ENCODE peak calls at places on chromosomes 5 and 9, in nine cellular contexts. One of them, this sample, is unnamed.

GRCh38 chr9:99828417-99829176 is 6.9 kb downstream of the NR4A3 start:
- DNase-seq in epithelial cell of proximal tubule: no peak
- DNase-seq in amniotic stem cell: no peak
- DNase-seq in CD8-positive, alpha-beta memory T cell: no peak
- DNase-seq in PC-3: no peak
- DNase-seq in naive B cell: no peak
- DNase-seq in GM06990: no peak
- DNase-seq in stimulated activated CD4-positive, alpha-beta T cell treated with anti-CD3 and anti-CD28 coated beads, TNF-alpha, amount 100 ng/mL, for 24 hours: no peak
- DNase-seq in activated gamma-delta T cell: no peak
- DNase-seq in this sample: no peak

GRCh38 chr9:99075246-99075912 is 29.5 kb upstream of the TGFBR1 start:
- DNase-seq in amniotic stem cell: peak; percentile 36
- DNase-seq in GM06990: no peak
- DNase-seq in stimulated activated CD4-positive, alpha-beta T cell treated with anti-CD3 and anti-CD28 coated beads, TNF-alpha, amount 100 ng/mL, for 24 hours: no peak
- DNase-seq in naive B cell: no peak
- DNase-seq in CD8-positive, alpha-beta memory T cell: no peak
- DNase-seq in activated gamma-delta T cell: no peak
- DNase-seq in epithelial cell of proximal tubule: no peak
- DNase-seq in PC-3: peak; percentile 63
- DNase-seq in this sample: no peak

GRCh38 chr5:173858675-173859121 is 29.5 kb upstream of the CPEB4 start:
- DNase-seq in amniotic stem cell: no peak
- DNase-seq in PC-3: no peak
- DNase-seq in CD8-positive, alpha-beta memory T cell: no peak
- DNase-seq in stimulated activated CD4-positive, alpha-beta T cell treated with anti-CD3 and anti-CD28 coated beads, TNF-alpha, amount 100 ng/mL, for 24 hours: no peak
- DNase-seq in epithelial cell of proximal tubule: no peak
- DNase-seq in naive B cell: no peak
- DNase-seq in activated gamma-delta T cell: no peak
- DNase-seq in GM06990: no peak
- DNase-seq in this sample: no peak

GRCh38 chr9:26756881-26757280 is 135.7 kb downstream of the CAAP1 start:
- DNase-seq in naive B cell: no peak
- DNase-seq in stimulated activated CD4-positive, alpha-beta T cell treated with anti-CD3 and anti-CD28 coated beads, TNF-alpha, amount 100 ng/mL, for 24 hours: no peak
- DNase-seq in activated gamma-delta T cell: no peak
- DNase-seq in amniotic stem cell: no peak
- DNase-seq in GM06990: no peak
- DNase-seq in CD8-positive, alpha-beta memory T cell: no peak
- DNase-seq in epithelial cell of proximal tubule: no peak
- DNase-seq in PC-3: no peak
- DNase-seq in this sample: no peak

GRCh38 chr9:114988962-114989599 is 58.7 kb upstream of the TNFSF8 start:
- DNase-seq in CD8-positive, alpha-beta memory T cell: no peak
- DNase-seq in PC-3: peak; percentile 80
- DNase-seq in naive B cell: no peak
- DNase-seq in amniotic stem cell: no peak
- DNase-seq in stimulated activated CD4-positive, alpha-beta T cell treated with anti-CD3 and anti-CD28 coated beads, TNF-alpha, amount 100 ng/mL, for 24 hours: no peak
- DNase-seq in epithelial cell of proximal tubule: no peak
- DNase-seq in activated gamma-delta T cell: no peak
- DNase-seq in GM06990: peak; percentile 23
- DNase-seq in this sample: peak; percentile 68

GRCh38 chr5:96933764-96934163 is 2.1 kb upstream of the LNPEP start:
- DNase-seq in naive B cell: no peak
- DNase-seq in GM06990: no peak
- DNase-seq in amniotic stem cell: no peak
- DNase-seq in epithelial cell of proximal tubule: no peak
- DNase-seq in CD8-positive, alpha-beta memory T cell: no peak
- DNase-seq in stimulated activated CD4-positive, alpha-beta T cell treated with anti-CD3 and anti-CD28 coated beads, TNF-alpha, amount 100 ng/mL, for 24 hours: no peak
- DNase-seq in activated gamma-delta T cell: no peak
- DNase-seq in PC-3: no peak
- DNase-seq in this sample: peak; percentile 15

GRCh38 chr5:80569961-80570786 is at the start of gene ANKRD34B:
- DNase-seq in naive B cell: no peak
- DNase-seq in amniotic stem cell: no peak
- DNase-seq in stimulated activated CD4-positive, alpha-beta T cell treated with anti-CD3 and anti-CD28 coated beads, TNF-alpha, amount 100 ng/mL, for 24 hours: no peak
- DNase-seq in PC-3: no peak
- DNase-seq in activated gamma-delta T cell: peak; percentile 14
- DNase-seq in epithelial cell of proximal tubule: no peak
- DNase-seq in GM06990: peak; percentile 59
- DNase-seq in CD8-positive, alpha-beta memory T cell: no peak
- DNase-seq in this sample: no peak

GRCh38 chr5:172772112-172772906 is 1.3 kb upstream of the DUSP1 start:
- DNase-seq in GM06990: peak; percentile 86
- DNase-seq in activated gamma-delta T cell: peak; percentile 72
- DNase-seq in stimulated activated CD4-positive, alpha-beta T cell treated with anti-CD3 and anti-CD28 coated beads, TNF-alpha, amount 100 ng/mL, for 24 hours: no peak
- DNase-seq in CD8-positive, alpha-beta memory T cell: peak; percentile 80
- DNase-seq in epithelial cell of proximal tubule: peak; percentile 91
- DNase-seq in PC-3: peak; percentile 93
- DNase-seq in amniotic stem cell: peak; percentile 81
- DNase-seq in naive B cell: peak; percentile 98
- DNase-seq in this sample: peak; percentile 86

GRCh38 chr5:900781-901180 is 8.1 kb downstream of the TRIP13 start:
- DNase-seq in amniotic stem cell: no peak
- DNase-seq in GM06990: no peak
- DNase-seq in PC-3: no peak
- DNase-seq in activated gamma-delta T cell: no peak
- DNase-seq in CD8-positive, alpha-beta memory T cell: no peak
- DNase-seq in epithelial cell of proximal tubule: no peak
- DNase-seq in naive B cell: no peak
- DNase-seq in stimulated activated CD4-positive, alpha-beta T cell treated with anti-CD3 and anti-CD28 coated beads, TNF-alpha, amount 100 ng/mL, for 24 hours: no peak
- DNase-seq in this sample: no peak